ENCODE peak calls at places on chromosomes 6 and 20, in ten cellular contexts. One of them, this sample, is unnamed.
A peak's percentile ranks its signal among the peaks of the same experiment; 100 is the strongest.

GRCh38 chr6:33720998-33721397 is 9.5 kb upstream of the UQCC2 start:
- DNase-seq in SK-N-SH: no peak
- DNase-seq in B cell: no peak
- DNase-seq in cardiac muscle cell: no peak
- DNase-seq in AG04450: no peak
- DNase-seq in pancreas: peak; percentile 56
- DNase-seq in glutamatergic neuron: no peak
- DNase-seq in upper lobe of right lung: no peak
- DNase-seq in breast epithelium: no peak
- DNase-seq in foreskin fibroblast: no peak
- DNase-seq in this sample: no peak

GRCh38 chr6:154953644-154954043 is 41.5 kb upstream of the TIAM2 start:
- DNase-seq in SK-N-SH: no peak
- DNase-seq in B cell: no peak
- DNase-seq in cardiac muscle cell: no peak
- DNase-seq in AG04450: no peak
- DNase-seq in pancreas: no peak
- DNase-seq in glutamatergic neuron: no peak
- DNase-seq in upper lobe of right lung: no peak
- DNase-seq in breast epithelium: no peak
- DNase-seq in foreskin fibroblast: no peak
- DNase-seq in this sample: no peak

GRCh38 chr6:33583591-33584155 is 3.6 kb upstream of the BAK1 start:
- DNase-seq in SK-N-SH: peak; percentile 55
- DNase-seq in B cell: no peak
- DNase-seq in cardiac muscle cell: no peak
- DNase-seq in AG04450: no peak
- DNase-seq in pancreas: no peak
- DNase-seq in glutamatergic neuron: peak; percentile 72
- DNase-seq in upper lobe of right lung: no peak
- DNase-seq in breast epithelium: no peak
- DNase-seq in foreskin fibroblast: no peak
- DNase-seq in this sample: no peak

GRCh38 chr6:133990321-133990720 is 37.3 kb downstream of the TBPL1 start:
- DNase-seq in SK-N-SH: no peak
- DNase-seq in B cell: no peak
- DNase-seq in cardiac muscle cell: no peak
- DNase-seq in AG04450: no peak
- DNase-seq in pancreas: no peak
- DNase-seq in glutamatergic neuron: no peak
- DNase-seq in upper lobe of right lung: no peak
- DNase-seq in breast epithelium: no peak
- DNase-seq in foreskin fibroblast: no peak
- DNase-seq in this sample: no peak

GRCh38 chr6:137661601-137662000 is 167.4 kb upstream of the OLIG3 start:
- DNase-seq in SK-N-SH: no peak
- DNase-seq in B cell: peak; percentile 61
- DNase-seq in cardiac muscle cell: peak; percentile 46
- DNase-seq in AG04450: no peak
- DNase-seq in pancreas: no peak
- DNase-seq in glutamatergic neuron: peak; percentile 30
- DNase-seq in upper lobe of right lung: no peak
- DNase-seq in breast epithelium: no peak
- DNase-seq in foreskin fibroblast: peak; percentile 28
- DNase-seq in this sample: no peak

GRCh38 chr6:99296261-99296660 is 53.2 kb downstream of the FAXC start:
- DNase-seq in SK-N-SH: no peak
- DNase-seq in B cell: no peak
- DNase-seq in cardiac muscle cell: no peak
- DNase-seq in AG04450: no peak
- DNase-seq in pancreas: no peak
- DNase-seq in glutamatergic neuron: no peak
- DNase-seq in upper lobe of right lung: no peak
- DNase-seq in breast epithelium: no peak
- DNase-seq in foreskin fibroblast: no peak
- DNase-seq in this sample: no peak

GRCh38 chr6:16154904-16155303 is 26.0 kb downstream of the MYLIP start:
- DNase-seq in SK-N-SH: no peak
- DNase-seq in B cell: no peak
- DNase-seq in cardiac muscle cell: peak; percentile 81
- DNase-seq in AG04450: peak; percentile 24
- DNase-seq in pancreas: no peak
- DNase-seq in glutamatergic neuron: no peak
- DNase-seq in upper lobe of right lung: no peak
- DNase-seq in breast epithelium: no peak
- DNase-seq in foreskin fibroblast: peak; percentile 67
- DNase-seq in this sample: no peak

GRCh38 chr20:11753155-11753554 is 164.5 kb upstream of the BTBD3 start:
- DNase-seq in SK-N-SH: no peak
- DNase-seq in B cell: no peak
- DNase-seq in cardiac muscle cell: no peak
- DNase-seq in AG04450: no peak
- DNase-seq in pancreas: no peak
- DNase-seq in glutamatergic neuron: no peak
- DNase-seq in upper lobe of right lung: no peak
- DNase-seq in breast epithelium: no peak
- DNase-seq in foreskin fibroblast: no peak
- DNase-seq in this sample: no peak

GRCh38 chr20:48648482-48649051 is 179.2 kb downstream of the PREX1 start:
- DNase-seq in SK-N-SH: no peak
- DNase-seq in B cell: no peak
- DNase-seq in cardiac muscle cell: no peak
- DNase-seq in AG04450: no peak
- DNase-seq in pancreas: no peak
- DNase-seq in glutamatergic neuron: no peak
- DNase-seq in upper lobe of right lung: no peak
- DNase-seq in breast epithelium: no peak
- DNase-seq in foreskin fibroblast: no peak
- DNase-seq in this sample: no peak

GRCh38 chr6:7621761-7622160 is 31.8 kb downstream of the SNRNP48 start:
- DNase-seq in SK-N-SH: no peak
- DNase-seq in B cell: no peak
- DNase-seq in cardiac muscle cell: no peak
- DNase-seq in AG04450: no peak
- DNase-seq in pancreas: no peak
- DNase-seq in glutamatergic neuron: no peak
- DNase-seq in upper lobe of right lung: no peak
- DNase-seq in breast epithelium: no peak
- DNase-seq in foreskin fibroblast: no peak
- DNase-seq in this sample: no peak

GRCh38 chr6:40661726-40662125 is 74.6 kb upstream of the LRFN2 start:
- DNase-seq in SK-N-SH: no peak
- DNase-seq in B cell: no peak
- DNase-seq in cardiac muscle cell: no peak
- DNase-seq in AG04450: no peak
- DNase-seq in pancreas: no peak
- DNase-seq in glutamatergic neuron: no peak
- DNase-seq in upper lobe of right lung: no peak
- DNase-seq in breast epithelium: no peak
- DNase-seq in foreskin fibroblast: no peak
- DNase-seq in this sample: no peak

GRCh38 chr6:48092550-48093217 is 18.3 kb downstream of the PTCHD4 start:
- DNase-seq in SK-N-SH: no peak
- DNase-seq in B cell: no peak
- DNase-seq in cardiac muscle cell: no peak
- DNase-seq in AG04450: no peak
- DNase-seq in pancreas: no peak
- DNase-seq in glutamatergic neuron: no peak
- DNase-seq in upper lobe of right lung: no peak
- DNase-seq in breast epithelium: no peak
- DNase-seq in foreskin fibroblast: no peak
- DNase-seq in this sample: no peak
- TF ChIP-seq CTCF in SK-N-SH: no peak
- TF ChIP-seq CTCF in B cell: no peak
- TF ChIP-seq CTCF in cardiac muscle cell: no peak
- TF ChIP-seq CTCF in AG04450: no peak
- TF ChIP-seq CTCF in pancreas: no peak
- TF ChIP-seq CTCF in glutamatergic neuron: no peak
- TF ChIP-seq CTCF in upper lobe of right lung: no peak
- TF ChIP-seq CTCF in breast epithelium: no peak
- TF ChIP-seq CTCF in foreskin fibroblast: no peak
- TF ChIP-seq CTCF in this sample: no peak

DNA sequence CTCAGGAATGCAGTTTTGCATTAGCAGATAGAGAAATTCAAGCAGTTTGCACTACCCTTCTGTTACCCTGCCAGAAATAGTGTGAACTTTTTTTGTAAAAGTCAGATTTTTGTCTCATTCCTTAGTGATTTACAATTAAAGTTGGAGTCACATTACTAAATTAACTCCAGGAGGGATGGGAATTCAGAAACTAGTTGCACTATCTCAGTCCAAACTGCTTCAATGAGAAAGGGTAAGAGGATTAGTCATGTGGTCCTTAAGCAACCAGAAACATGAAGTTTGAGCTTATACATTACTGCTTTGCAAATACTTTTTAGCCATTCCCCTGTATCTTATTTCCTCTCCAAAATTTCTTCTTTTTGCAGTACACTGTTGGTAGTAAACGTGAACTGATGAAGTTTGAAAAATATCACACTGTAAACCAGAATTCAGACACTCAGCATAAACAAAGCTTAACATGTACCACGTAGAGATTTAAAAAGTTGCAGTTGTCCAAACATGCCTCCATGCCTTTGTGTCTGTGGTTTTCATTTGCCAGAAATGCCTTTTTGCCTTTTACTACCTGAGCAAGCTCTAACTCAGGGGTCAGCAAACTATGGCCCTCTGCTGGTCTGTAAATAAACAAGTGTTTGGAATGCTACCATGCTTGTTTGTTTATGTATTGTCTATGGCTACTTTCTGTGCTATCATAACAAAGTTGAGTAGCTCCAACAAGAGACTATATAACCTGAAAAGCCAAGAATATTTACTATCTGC is 49.7 kb downstream of the TP53INP2 start:
- DNase-seq in SK-N-SH: no peak
- DNase-seq in B cell: no peak
- DNase-seq in cardiac muscle cell: no peak
- DNase-seq in AG04450: peak; percentile 13
- DNase-seq in pancreas: no peak
- DNase-seq in glutamatergic neuron: no peak
- DNase-seq in upper lobe of right lung: no peak
- DNase-seq in breast epithelium: no peak
- DNase-seq in foreskin fibroblast: peak; percentile 34
- DNase-seq in this sample: no peak
- TF ChIP-seq CTCF in SK-N-SH: no peak
- TF ChIP-seq CTCF in B cell: no peak
- TF ChIP-seq CTCF in cardiac muscle cell: no peak
- TF ChIP-seq CTCF in AG04450: no peak
- TF ChIP-seq CTCF in pancreas: no peak
- TF ChIP-seq CTCF in glutamatergic neuron: no peak
- TF ChIP-seq CTCF in upper lobe of right lung: no peak
- TF ChIP-seq CTCF in breast epithelium: no peak
- TF ChIP-seq CTCF in foreskin fibroblast: no peak
- TF ChIP-seq CTCF in this sample: no peak

GRCh38 chr6:10426781-10427279 is 12.0 kb upstream of the TFAP2A start:
- DNase-seq in SK-N-SH: no peak
- DNase-seq in B cell: no peak
- DNase-seq in cardiac muscle cell: no peak
- DNase-seq in AG04450: no peak
- DNase-seq in pancreas: no peak
- DNase-seq in glutamatergic neuron: no peak
- DNase-seq in upper lobe of right lung: no peak
- DNase-seq in breast epithelium: no peak
- DNase-seq in foreskin fibroblast: no peak
- DNase-seq in this sample: no peak

GRCh38 chr6:10433322-10433721 is 18.4 kb upstream of the TFAP2A start:
- DNase-seq in SK-N-SH: no peak
- DNase-seq in B cell: no peak
- DNase-seq in cardiac muscle cell: no peak
- DNase-seq in AG04450: no peak
- DNase-seq in pancreas: no peak
- DNase-seq in glutamatergic neuron: no peak
- DNase-seq in upper lobe of right lung: no peak
- DNase-seq in breast epithelium: no peak
- DNase-seq in foreskin fibroblast: no peak
- DNase-seq in this sample: no peak

GRCh38 chr6:10425973-10426780 is 11.3 kb upstream of the TFAP2A start:
- DNase-seq in SK-N-SH: peak; percentile 27
- DNase-seq in B cell: peak; percentile 30
- DNase-seq in cardiac muscle cell: peak; percentile 52
- DNase-seq in AG04450: no peak
- DNase-seq in pancreas: peak; percentile 33
- DNase-seq in glutamatergic neuron: peak; percentile 44
- DNase-seq in upper lobe of right lung: no peak
- DNase-seq in breast epithelium: no peak
- DNase-seq in foreskin fibroblast: peak; percentile 42
- DNase-seq in this sample: peak; percentile 72

GRCh38 chr6:10431423-10432164 is 16.7 kb upstream of the TFAP2A start:
- DNase-seq in SK-N-SH: no peak
- DNase-seq in B cell: no peak
- DNase-seq in cardiac muscle cell: no peak
- DNase-seq in AG04450: no peak
- DNase-seq in pancreas: no peak
- DNase-seq in glutamatergic neuron: no peak
- DNase-seq in upper lobe of right lung: no peak
- DNase-seq in breast epithelium: peak; percentile 30
- DNase-seq in foreskin fibroblast: no peak
- DNase-seq in this sample: no peak

DNA sequence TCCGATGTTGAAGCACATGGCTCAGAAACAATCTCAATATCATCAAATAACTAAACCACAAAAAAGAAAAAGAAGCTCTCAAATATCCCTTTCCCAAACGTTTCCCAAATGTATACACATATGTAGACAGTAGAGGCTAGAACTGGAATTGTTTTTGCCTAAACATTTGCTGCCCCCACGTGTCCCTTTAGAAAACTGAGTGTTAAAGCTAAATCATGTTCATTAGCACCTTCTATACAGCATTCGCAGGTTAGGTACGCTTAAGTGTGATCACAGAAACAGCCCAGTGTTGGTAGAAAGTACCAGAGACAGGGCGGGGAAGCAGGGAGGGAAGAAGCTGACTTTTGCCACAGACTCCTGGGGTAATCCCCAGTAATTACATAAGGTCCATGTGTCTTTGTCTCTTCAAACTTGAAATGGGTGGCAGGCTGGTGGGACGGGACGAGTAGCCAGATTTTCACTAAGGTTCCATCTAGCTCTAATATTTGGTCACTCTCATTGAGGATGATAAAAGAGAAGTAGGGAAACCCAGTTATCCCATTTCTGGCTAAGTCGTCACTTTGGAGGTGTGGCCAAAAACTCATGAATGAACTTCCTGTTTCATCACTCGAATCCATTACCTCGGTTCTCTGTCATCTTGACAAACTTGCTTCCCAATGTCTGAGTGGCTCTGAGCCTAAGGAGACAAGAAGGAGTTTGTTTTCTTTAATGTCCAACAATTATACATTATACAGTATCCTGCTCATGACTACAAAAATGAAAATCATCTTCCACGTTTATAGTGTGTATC is 15.0 kb upstream of the TFAP2A start:
- DNase-seq in SK-N-SH: peak; percentile 31
- DNase-seq in B cell: peak; percentile 22
- DNase-seq in cardiac muscle cell: peak; percentile 73
- DNase-seq in AG04450: no peak
- DNase-seq in pancreas: peak; percentile 37
- DNase-seq in glutamatergic neuron: no peak
- DNase-seq in upper lobe of right lung: no peak
- DNase-seq in breast epithelium: peak; percentile 42
- DNase-seq in foreskin fibroblast: no peak
- DNase-seq in this sample: no peak
- TF ChIP-seq CTCF in SK-N-SH: peak; percentile 72
- TF ChIP-seq CTCF in B cell: no peak
- TF ChIP-seq CTCF in cardiac muscle cell: peak; percentile 59
- TF ChIP-seq CTCF in AG04450: peak; percentile 62
- TF ChIP-seq CTCF in pancreas: peak; percentile 23
- TF ChIP-seq CTCF in glutamatergic neuron: peak; percentile 33
- TF ChIP-seq CTCF in upper lobe of right lung: peak; percentile 47
- TF ChIP-seq CTCF in breast epithelium: peak; percentile 37
- TF ChIP-seq CTCF in foreskin fibroblast: peak; percentile 53
- TF ChIP-seq CTCF in this sample: peak; percentile 44

GRCh38 chr6:63635563-63636515 is at the start of gene PHF3:
- DNase-seq in SK-N-SH: peak; percentile 97
- DNase-seq in B cell: peak; percentile 98
- DNase-seq in cardiac muscle cell: peak; percentile 95
- DNase-seq in AG04450: peak; percentile 59
- DNase-seq in pancreas: peak; percentile 92
- DNase-seq in glutamatergic neuron: peak; percentile 92
- DNase-seq in upper lobe of right lung: peak; percentile 95
- DNase-seq in breast epithelium: peak; percentile 73
- DNase-seq in foreskin fibroblast: peak; percentile 88
- DNase-seq in this sample: peak; percentile 87
- TF ChIP-seq CTCF in SK-N-SH: peak; percentile 31
- TF ChIP-seq CTCF in B cell: no peak
- TF ChIP-seq CTCF in cardiac muscle cell: peak; percentile 29
- TF ChIP-seq CTCF in AG04450: peak; percentile 25
- TF ChIP-seq CTCF in pancreas: no peak
- TF ChIP-seq CTCF in glutamatergic neuron: no peak
- TF ChIP-seq CTCF in upper lobe of right lung: peak; percentile 15
- TF ChIP-seq CTCF in breast epithelium: peak; percentile 7
- TF ChIP-seq CTCF in foreskin fibroblast: no peak
- TF ChIP-seq CTCF in this sample: no peak